ENCODE peak calls at places on chromosome 1, in eight cellular contexts. Y is HCT116, G is transverse colon, U is colonic mucosa, H is RWPE1, N is psoas muscle, W is kidney epithelial cell, Q is tibial artery. Z is an unnamed sample.

GRCh38 chr1:228452194-228453021 is 34.8 kb upstream of the RNF187 start:
- DNase-seq in Y (no peak), G (no peak), U (no peak), H (no peak), N (no peak), W (no peak), Q (no peak), Z (no peak)

GRCh38 chr1:83860506-83861221 is 138.3 kb downstream of the TTLL7 start:
- DNase-seq in Y (peak), G (peak), U (peak), H (peak), N (peak), W (no peak), Q (peak), Z (peak)

GRCh38 chr1:33712176-33712575 is 151.7 kb upstream of the HMGB4 start:
- DNase-seq in Y (no peak), G (no peak), U (no peak), H (no peak), N (no peak), W (no peak), Q (no peak), Z (no peak)

GRCh38 chr1:230753586-230754251 is 6.5 kb downstream of the CAPN9 start:
- DNase-seq in Y (peak), G (peak), U (peak), H (peak), N (no peak), W (no peak), Q (no peak), Z (peak)

GRCh38 chr1:41618066-41618825 is 133.8 kb upstream of the EDN2 start:
- DNase-seq in Y (no peak), G (peak), U (peak), H (peak), N (peak), W (no peak), Q (peak), Z (peak)

GRCh38 chr1:40899230-40899870 is 37.2 kb upstream of the CITED4 start:
- DNase-seq in Y (peak), G (no peak), U (no peak), H (peak), N (no peak), W (no peak), Q (no peak), Z (peak)

GRCh38 chr1:84168783-84169182 is 24.7 kb downstream of the PRKACB start:
- DNase-seq in Y (no peak), G (no peak), U (no peak), H (no peak), N (no peak), W (no peak), Q (no peak), Z (no peak)

GRCh38 chr1:215083408-215083961 is 948 bp downstream of the KCNK2 start:
- DNase-seq in Y (no peak), G (no peak), U (no peak), H (no peak), N (no peak), W (no peak), Q (peak), Z (no peak)

GRCh38 chr1:109498161-109498801 is 4.4 kb downstream of the CYB561D1 start:
- DNase-seq in Y (no peak), G (no peak), U (no peak), H (no peak), N (no peak), W (no peak), Q (no peak), Z (peak)

GRCh38 chr1:230898144-230898543 is 29.8 kb upstream of the C1orf198 start:
- DNase-seq in Y (no peak), G (no peak), U (no peak), H (no peak), N (no peak), W (no peak), Q (no peak), Z (no peak)

GRCh38 chr1:24743404-24744211 is 1.6 kb upstream of the CLIC4 start:
- DNase-seq in Y (no peak), G (no peak), U (no peak), H (peak), N (no peak), W (no peak), Q (no peak), Z (no peak)

GRCh38 chr1:115160728-115161127 is 71.4 kb upstream of the TSPAN2 start:
- DNase-seq in Y (no peak), G (no peak), U (no peak), H (no peak), N (no peak), W (no peak), Q (no peak), Z (no peak)

GRCh38 chr1:55050283-55050682 is 10.9 kb downstream of the PCSK9 start:
- DNase-seq in Y (no peak), G (no peak), U (no peak), H (no peak), N (no peak), W (no peak), Q (peak), Z (no peak)

GRCh38 chr1:54397090-54397591 is 9.1 kb downstream of the SSBP3 start:
- DNase-seq in Y (no peak), G (no peak), U (no peak), H (no peak), N (peak), W (no peak), Q (no peak), Z (no peak)

GRCh38 chr1:204814146-204814884 is 56.3 kb upstream of the NFASC start:
- DNase-seq in Y (no peak), G (no peak), U (no peak), H (no peak), N (no peak), W (no peak), Q (no peak), Z (no peak)

GRCh38 chr1:24393892-24394291 is 19.7 kb downstream of the STPG1 start:
- DNase-seq in Y (no peak), G (no peak), U (peak), H (peak), N (no peak), W (no peak), Q (no peak), Z (no peak)

GRCh38 chr1:21361506-21361905 is 71.2 kb upstream of the ECE1 start:
- DNase-seq in Y (no peak), G (no peak), U (no peak), H (no peak), N (no peak), W (no peak), Q (no peak), Z (no peak)

GRCh38 chr1:112744019-112744578 is 29.0 kb upstream of the PPM1J start:
- DNase-seq in Y (no peak), G (peak), U (no peak), H (no peak), N (no peak), W (no peak), Q (no peak), Z (peak)

GRCh38 chr1:1626207-1627141 is 5.5 kb upstream of the MMP23B start:
- DNase-seq in Y (no peak), G (no peak), U (no peak), H (no peak), N (peak), W (no peak), Q (peak), Z (no peak)

GRCh38 chr1:20574686-20575543 is 14.0 kb upstream of the CDA start:
- DNase-seq in Y (peak), G (peak), U (peak), H (peak), N (peak), W (no peak), Q (peak), Z (peak)

GRCh38 chr1:173266845-173267244 is 59.7 kb upstream of the TNFSF4 start:
- DNase-seq in Y (no peak), G (no peak), U (no peak), H (no peak), N (no peak), W (no peak), Q (no peak), Z (no peak)

GRCh38 chr1:50027794-50028193 is 4.0 kb upstream of the AGBL4 start:
- DNase-seq in Y (no peak), G (no peak), U (no peak), H (no peak), N (no peak), W (no peak), Q (no peak), Z (no peak)

GRCh38 chr1:13730751-13731482 is 30.9 kb downstream of the PRDM2 start:
- DNase-seq in Y (no peak), G (peak), U (peak), H (no peak), N (peak), W (no peak), Q (no peak), Z (no peak)

GRCh38 chr1:64315402-64315801 is 112.0 kb downstream of the UBE2U start:
- DNase-seq in Y (no peak), G (no peak), U (peak), H (no peak), N (no peak), W (no peak), Q (no peak), Z (no peak)

GRCh38 chr1:2468041-2468472 is 8.0 kb upstream of the PLCH2 start:
- DNase-seq in Y (no peak), G (no peak), U (no peak), H (no peak), N (no peak), W (no peak), Q (no peak), Z (peak)

GRCh38 chr1:72936942-72937341 is 654.6 kb upstream of the NEGR1 start:
- DNase-seq in Y (no peak), G (no peak), U (no peak), H (no peak), N (no peak), W (no peak), Q (no peak), Z (no peak)

GRCh38 chr1:229447809-229448252 is 13.9 kb upstream of the ACTA1 start:
- DNase-seq in Y (no peak), G (no peak), U (no peak), H (no peak), N (no peak), W (no peak), Q (no peak), Z (no peak)

DNA sequence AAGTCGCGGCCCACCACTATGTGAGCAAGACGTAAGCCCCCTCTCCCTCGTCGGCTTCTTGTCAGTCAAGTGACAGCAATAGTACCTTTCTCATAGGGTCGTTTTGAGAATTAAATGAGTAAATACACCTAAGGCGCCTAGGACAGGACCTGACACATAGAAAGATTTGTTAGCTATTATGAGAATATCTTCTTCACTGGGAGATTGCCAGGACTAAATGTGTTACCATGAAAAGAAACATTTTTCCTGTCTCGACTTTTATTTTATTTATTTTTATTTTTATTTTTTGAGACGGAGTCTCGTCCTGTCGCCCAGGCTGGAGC is 798 bp downstream of the PMF1 start:
- DNase-seq in Y (no peak), G (no peak), U (no peak), H (no peak), N (no peak), W (no peak), Q (no peak), Z (no peak)
- TF ChIP-seq CTCF in Y (no peak), G (no peak), U (no peak), H (no peak), N (no peak), W (no peak), Q (no peak), Z (no peak)

GRCh38 chr1:184494929-184495328 is 108.1 kb downstream of the C1orf21 start:
- DNase-seq in Y (no peak), G (no peak), U (no peak), H (no peak), N (no peak), W (no peak), Q (no peak), Z (no peak)

GRCh38 chr1:184493987-184494388 is 107.2 kb downstream of the C1orf21 start:
- DNase-seq in Y (no peak), G (peak), U (no peak), H (no peak), N (peak), W (no peak), Q (no peak), Z (no peak)

GRCh38 chr1:184502154-184502553 is 115.3 kb downstream of the C1orf21 start:
- DNase-seq in Y (no peak), G (no peak), U (no peak), H (no peak), N (no peak), W (no peak), Q (no peak), Z (no peak)

GRCh38 chr1:184499626-184500025 is 112.8 kb downstream of the C1orf21 start:
- DNase-seq in Y (no peak), G (no peak), U (no peak), H (no peak), N (no peak), W (no peak), Q (no peak), Z (no peak)

GRCh38 chr1:184497962-184498723 is 111.3 kb downstream of the C1orf21 start:
- DNase-seq in Y (no peak), G (no peak), U (no peak), H (no peak), N (no peak), W (no peak), Q (no peak), Z (no peak)
- TF ChIP-seq CTCF in Y (no peak), G (no peak), U (no peak), H (no peak), N (no peak), W (no peak), Q (no peak), Z (no peak)

DNA sequence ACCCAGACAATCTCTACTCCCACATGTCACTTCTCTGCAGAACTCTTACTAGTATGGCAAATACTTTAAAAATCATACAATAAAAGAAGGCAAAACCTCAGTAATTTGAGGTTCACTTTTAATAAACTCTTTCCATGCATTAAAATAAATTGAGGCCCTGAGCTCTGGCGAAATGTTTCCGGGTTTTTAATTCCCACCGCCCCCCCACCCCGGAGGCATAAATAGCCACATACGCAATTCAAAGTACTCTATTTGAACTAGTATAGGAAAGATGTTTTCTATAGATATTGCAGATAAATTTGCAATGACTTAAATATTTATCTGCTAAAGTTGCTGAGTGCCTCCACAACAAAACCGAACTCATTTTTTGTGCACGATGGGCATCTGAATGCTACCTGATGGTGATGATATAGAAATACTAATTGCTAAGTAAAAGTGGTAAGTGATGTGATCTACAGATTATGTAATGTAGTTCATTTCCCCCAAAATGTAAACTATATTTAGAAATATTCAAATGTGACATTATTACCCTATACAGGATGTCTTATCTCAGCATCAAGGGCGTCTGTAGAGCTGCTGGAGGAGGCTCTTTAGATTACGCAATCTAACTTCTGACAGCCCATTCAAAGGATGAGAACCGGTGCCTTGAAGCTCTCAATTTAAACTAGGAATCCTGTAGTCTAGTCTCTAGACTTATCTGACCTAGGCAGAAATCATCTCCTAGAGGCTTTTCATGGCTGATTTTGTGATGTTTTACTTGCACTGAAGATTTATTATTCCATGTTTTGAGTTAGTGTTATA is 8.6 kb downstream of the IRF2BP2 start:
- DNase-seq in Y (no peak), G (peak), U (no peak), H (no peak), N (no peak), W (no peak), Q (no peak), Z (no peak)
- TF ChIP-seq CTCF in Y (no peak), G (no peak), U (no peak), H (no peak), N (no peak), W (no peak), Q (no peak), Z (no peak)

GRCh38 chr1:85580046-85580411 is 532 bp upstream of the CCN1 start:
- DNase-seq in Y (no peak), G (no peak), U (no peak), H (peak), N (peak), W (no peak), Q (peak), Z (peak)

GRCh38 chr1:85579619-85580018 is 942 bp upstream of the CCN1 start:
- DNase-seq in Y (no peak), G (no peak), U (no peak), H (no peak), N (no peak), W (no peak), Q (peak), Z (peak)

GRCh38 chr1:85581802-85582686 is 1.5 kb downstream of the CCN1 start:
- DNase-seq in Y (no peak), G (peak), U (peak), H (peak), N (peak), W (no peak), Q (peak), Z (peak)

GRCh38 chr1:85582687-85583354 is 2.3 kb downstream of the CCN1 start:
- DNase-seq in Y (no peak), G (no peak), U (no peak), H (no peak), N (no peak), W (no peak), Q (no peak), Z (no peak)

GRCh38 chr1:85581138-85581801 is 709 bp downstream of the CCN1 start:
- DNase-seq in Y (no peak), G (peak), U (peak), H (peak), N (peak), W (no peak), Q (peak), Z (peak)
- TF ChIP-seq CTCF in Y (peak), G (peak), U (peak), H (peak), N (peak), W (peak), Q (peak), Z (peak)